ENCODE peak calls at places on chromosomes 11 and 22, in eight cellular contexts. One of them, this sample, is unnamed.

GRCh38 chr22:48251629-48252028 is 1489.2 kb downstream of the TBC1D22A start:
- DNase-seq in suprapubic skin: peak
- DNase-seq in mucosa of gallbladder: no peak
- DNase-seq in T1000: no peak
- DNase-seq in hepatocyte: no peak
- DNase-seq in T-helper 1 cell: no peak
- DNase-seq in T-helper 17 cell: no peak
- DNase-seq in activated B cell treated with CpG ODN at 0.5 μM for 24 hours: no peak
- DNase-seq in this sample: no peak

GRCh38 chr22:23395476-23396361 is 184.4 kb downstream of the IGLL1 start:
- DNase-seq in suprapubic skin: peak
- DNase-seq in mucosa of gallbladder: no peak
- DNase-seq in T1000: no peak
- DNase-seq in hepatocyte: no peak
- DNase-seq in T-helper 1 cell: no peak
- DNase-seq in T-helper 17 cell: no peak
- DNase-seq in activated B cell treated with CpG ODN at 0.5 μM for 24 hours: no peak
- DNase-seq in this sample: no peak

GRCh38 chr11:69296890-69297224 is 2.9 kb downstream of the MYEOV start:
- DNase-seq in suprapubic skin: no peak
- DNase-seq in mucosa of gallbladder: no peak
- DNase-seq in T1000: no peak
- DNase-seq in hepatocyte: no peak
- DNase-seq in T-helper 1 cell: no peak
- DNase-seq in T-helper 17 cell: no peak
- DNase-seq in activated B cell treated with CpG ODN at 0.5 μM for 24 hours: no peak
- DNase-seq in this sample: peak

GRCh38 chr22:30309981-30310672 is 16.6 kb downstream of the TBC1D10A start:
- DNase-seq in suprapubic skin: no peak
- DNase-seq in mucosa of gallbladder: peak
- DNase-seq in T1000: no peak
- DNase-seq in hepatocyte: peak
- DNase-seq in T-helper 1 cell: peak
- DNase-seq in T-helper 17 cell: no peak
- DNase-seq in activated B cell treated with CpG ODN at 0.5 μM for 24 hours: no peak
- DNase-seq in this sample: no peak

GRCh38 chr11:104946907-104947306 is 21.5 kb downstream of the CASP4 start:
- DNase-seq in suprapubic skin: no peak
- DNase-seq in mucosa of gallbladder: peak
- DNase-seq in T1000: no peak
- DNase-seq in hepatocyte: peak
- DNase-seq in T-helper 1 cell: peak
- DNase-seq in T-helper 17 cell: no peak
- DNase-seq in activated B cell treated with CpG ODN at 0.5 μM for 24 hours: no peak
- DNase-seq in this sample: no peak

GRCh38 chr11:126328001-126328390 is 24.1 kb downstream of the DCPS start:
- DNase-seq in suprapubic skin: peak
- DNase-seq in mucosa of gallbladder: no peak
- DNase-seq in T1000: no peak
- DNase-seq in hepatocyte: no peak
- DNase-seq in T-helper 1 cell: no peak
- DNase-seq in T-helper 17 cell: no peak
- DNase-seq in activated B cell treated with CpG ODN at 0.5 μM for 24 hours: no peak
- DNase-seq in this sample: no peak

GRCh38 chr11:86938900-86939880 is 16.0 kb downstream of the FZD4 start:
- DNase-seq in suprapubic skin: no peak
- DNase-seq in mucosa of gallbladder: no peak
- DNase-seq in T1000: no peak
- DNase-seq in hepatocyte: peak
- DNase-seq in T-helper 1 cell: peak
- DNase-seq in T-helper 17 cell: no peak
- DNase-seq in activated B cell treated with CpG ODN at 0.5 μM for 24 hours: no peak
- DNase-seq in this sample: no peak

GRCh38 chr22:48689206-48689605 is 1138.5 kb downstream of the BRD1 start:
- DNase-seq in suprapubic skin: no peak
- DNase-seq in mucosa of gallbladder: no peak
- DNase-seq in T1000: no peak
- DNase-seq in hepatocyte: no peak
- DNase-seq in T-helper 1 cell: no peak
- DNase-seq in T-helper 17 cell: no peak
- DNase-seq in activated B cell treated with CpG ODN at 0.5 μM for 24 hours: no peak
- DNase-seq in this sample: no peak

GRCh38 chr11:83046626-83047172 is 25.0 kb downstream of the RAB30 start:
- DNase-seq in suprapubic skin: no peak
- DNase-seq in mucosa of gallbladder: no peak
- DNase-seq in T1000: no peak
- DNase-seq in hepatocyte: no peak
- DNase-seq in T-helper 1 cell: no peak
- DNase-seq in T-helper 17 cell: no peak
- DNase-seq in activated B cell treated with CpG ODN at 0.5 μM for 24 hours: no peak
- DNase-seq in this sample: no peak

GRCh38 chr11:69470301-69470700 is 11.2 kb upstream of the LINC01488 start:
- DNase-seq in suprapubic skin: no peak
- DNase-seq in mucosa of gallbladder: no peak
- DNase-seq in T1000: no peak
- DNase-seq in hepatocyte: no peak
- DNase-seq in T-helper 1 cell: no peak
- DNase-seq in T-helper 17 cell: no peak
- DNase-seq in activated B cell treated with CpG ODN at 0.5 μM for 24 hours: no peak
- DNase-seq in this sample: no peak

GRCh38 chr22:36853407-36854099 is 7.3 kb upstream of the NCF4 start:
- DNase-seq in suprapubic skin: peak
- DNase-seq in mucosa of gallbladder: peak
- DNase-seq in T1000: no peak
- DNase-seq in hepatocyte: peak
- DNase-seq in T-helper 1 cell: peak
- DNase-seq in T-helper 17 cell: peak
- DNase-seq in activated B cell treated with CpG ODN at 0.5 μM for 24 hours: peak
- DNase-seq in this sample: peak

GRCh38 chr11:80816966-80817365 is 1376.1 kb upstream of the TENM4 start:
- DNase-seq in suprapubic skin: no peak
- DNase-seq in mucosa of gallbladder: no peak
- DNase-seq in T1000: no peak
- DNase-seq in hepatocyte: no peak
- DNase-seq in T-helper 1 cell: no peak
- DNase-seq in T-helper 17 cell: no peak
- DNase-seq in activated B cell treated with CpG ODN at 0.5 μM for 24 hours: no peak
- DNase-seq in this sample: no peak

GRCh38 chr11:63614136-63614664 is at the start of gene PLAAT3:
- DNase-seq in suprapubic skin: peak
- DNase-seq in mucosa of gallbladder: peak
- DNase-seq in T1000: no peak
- DNase-seq in hepatocyte: peak
- DNase-seq in T-helper 1 cell: peak
- DNase-seq in T-helper 17 cell: no peak
- DNase-seq in activated B cell treated with CpG ODN at 0.5 μM for 24 hours: peak
- DNase-seq in this sample: peak

GRCh38 chr11:65558002-65558784 is at the start of gene LTBP3:
- DNase-seq in suprapubic skin: no peak
- DNase-seq in mucosa of gallbladder: peak
- DNase-seq in T1000: peak
- DNase-seq in hepatocyte: peak
- DNase-seq in T-helper 1 cell: no peak
- DNase-seq in T-helper 17 cell: no peak
- DNase-seq in activated B cell treated with CpG ODN at 0.5 μM for 24 hours: peak
- DNase-seq in this sample: peak

GRCh38 chr11:116276051-116277044 is 496.4 kb downstream of the BUD13 start:
- DNase-seq in suprapubic skin: peak
- DNase-seq in mucosa of gallbladder: peak
- DNase-seq in T1000: peak
- DNase-seq in hepatocyte: peak
- DNase-seq in T-helper 1 cell: peak
- DNase-seq in T-helper 17 cell: peak
- DNase-seq in activated B cell treated with CpG ODN at 0.5 μM for 24 hours: peak
- DNase-seq in this sample: peak

GRCh38 chr11:113960702-113961330 is 14.1 kb upstream of the HTR3A start:
- DNase-seq in suprapubic skin: no peak
- DNase-seq in mucosa of gallbladder: no peak
- DNase-seq in T1000: no peak
- DNase-seq in hepatocyte: no peak
- DNase-seq in T-helper 1 cell: no peak
- DNase-seq in T-helper 17 cell: no peak
- DNase-seq in activated B cell treated with CpG ODN at 0.5 μM for 24 hours: no peak
- DNase-seq in this sample: no peak

GRCh38 chr11:75740681-75741080 is 23.0 kb downstream of the MOGAT2 start:
- DNase-seq in suprapubic skin: no peak
- DNase-seq in mucosa of gallbladder: no peak
- DNase-seq in T1000: no peak
- DNase-seq in hepatocyte: no peak
- DNase-seq in T-helper 1 cell: no peak
- DNase-seq in T-helper 17 cell: no peak
- DNase-seq in activated B cell treated with CpG ODN at 0.5 μM for 24 hours: no peak
- DNase-seq in this sample: no peak

GRCh38 chr11:15119826-15120225 is 5.1 kb downstream of the INSC start:
- DNase-seq in suprapubic skin: no peak
- DNase-seq in mucosa of gallbladder: no peak
- DNase-seq in T1000: no peak
- DNase-seq in hepatocyte: no peak
- DNase-seq in T-helper 1 cell: no peak
- DNase-seq in T-helper 17 cell: no peak
- DNase-seq in activated B cell treated with CpG ODN at 0.5 μM for 24 hours: no peak
- DNase-seq in this sample: no peak

GRCh38 chr11:130023204-130023603 is 20.6 kb upstream of the PRDM10 start:
- DNase-seq in suprapubic skin: no peak
- DNase-seq in mucosa of gallbladder: no peak
- DNase-seq in T1000: no peak
- DNase-seq in hepatocyte: no peak
- DNase-seq in T-helper 1 cell: no peak
- DNase-seq in T-helper 17 cell: no peak
- DNase-seq in activated B cell treated with CpG ODN at 0.5 μM for 24 hours: no peak
- DNase-seq in this sample: no peak

GRCh38 chr11:65182258-65183170 is 786 bp downstream of the CAPN1 start:
- DNase-seq in suprapubic skin: peak
- DNase-seq in mucosa of gallbladder: no peak
- DNase-seq in T1000: no peak
- DNase-seq in hepatocyte: peak
- DNase-seq in T-helper 1 cell: no peak
- DNase-seq in T-helper 17 cell: no peak
- DNase-seq in activated B cell treated with CpG ODN at 0.5 μM for 24 hours: no peak
- DNase-seq in this sample: peak

GRCh38 chr22:29011868-29012428 is 49.7 kb downstream of the C22orf31 start:
- DNase-seq in suprapubic skin: no peak
- DNase-seq in mucosa of gallbladder: peak
- DNase-seq in T1000: no peak
- DNase-seq in hepatocyte: no peak
- DNase-seq in T-helper 1 cell: no peak
- DNase-seq in T-helper 17 cell: no peak
- DNase-seq in activated B cell treated with CpG ODN at 0.5 μM for 24 hours: no peak
- DNase-seq in this sample: no peak

GRCh38 chr22:19533049-19533626 is 8.9 kb upstream of the CLDN5 start:
- DNase-seq in suprapubic skin: peak
- DNase-seq in mucosa of gallbladder: no peak
- DNase-seq in T1000: no peak
- DNase-seq in hepatocyte: no peak
- DNase-seq in T-helper 1 cell: no peak
- DNase-seq in T-helper 17 cell: no peak
- DNase-seq in activated B cell treated with CpG ODN at 0.5 μM for 24 hours: no peak
- DNase-seq in this sample: no peak

GRCh38 chr22:21961886-21962654 is 9.4 kb upstream of the PPM1F start:
- DNase-seq in suprapubic skin: no peak
- DNase-seq in mucosa of gallbladder: peak
- DNase-seq in T1000: no peak
- DNase-seq in hepatocyte: no peak
- DNase-seq in T-helper 1 cell: no peak
- DNase-seq in T-helper 17 cell: no peak
- DNase-seq in activated B cell treated with CpG ODN at 0.5 μM for 24 hours: no peak
- DNase-seq in this sample: no peak

GRCh38 chr22:31952459-31952858 is 8.1 kb downstream of the YWHAH start:
- DNase-seq in suprapubic skin: no peak
- DNase-seq in mucosa of gallbladder: no peak
- DNase-seq in T1000: no peak
- DNase-seq in hepatocyte: no peak
- DNase-seq in T-helper 1 cell: no peak
- DNase-seq in T-helper 17 cell: no peak
- DNase-seq in activated B cell treated with CpG ODN at 0.5 μM for 24 hours: no peak
- DNase-seq in this sample: no peak

GRCh38 chr11:60970369-60970774 is 1.1 kb upstream of the CD6 start:
- DNase-seq in suprapubic skin: no peak
- DNase-seq in mucosa of gallbladder: peak
- DNase-seq in T1000: no peak
- DNase-seq in hepatocyte: peak
- DNase-seq in T-helper 1 cell: peak
- DNase-seq in T-helper 17 cell: peak
- DNase-seq in activated B cell treated with CpG ODN at 0.5 μM for 24 hours: peak
- DNase-seq in this sample: peak

GRCh38 chr11:2806351-2807058 is 79.1 kb downstream of the CDKN1C start:
- DNase-seq in suprapubic skin: peak
- DNase-seq in mucosa of gallbladder: no peak
- DNase-seq in T1000: no peak
- DNase-seq in hepatocyte: no peak
- DNase-seq in T-helper 1 cell: no peak
- DNase-seq in T-helper 17 cell: peak
- DNase-seq in activated B cell treated with CpG ODN at 0.5 μM for 24 hours: peak
- DNase-seq in this sample: peak

GRCh38 chr11:44949160-44950035 is 1.3 kb downstream of the TP53I11 start:
- DNase-seq in suprapubic skin: no peak
- DNase-seq in mucosa of gallbladder: no peak
- DNase-seq in T1000: no peak
- DNase-seq in hepatocyte: peak
- DNase-seq in T-helper 1 cell: no peak
- DNase-seq in T-helper 17 cell: no peak
- DNase-seq in activated B cell treated with CpG ODN at 0.5 μM for 24 hours: peak
- DNase-seq in this sample: peak

GRCh38 chr22:45199723-45200122 is 36.0 kb downstream of the NUP50 start:
- DNase-seq in suprapubic skin: no peak
- DNase-seq in mucosa of gallbladder: no peak
- DNase-seq in T1000: no peak
- DNase-seq in hepatocyte: no peak
- DNase-seq in T-helper 1 cell: no peak
- DNase-seq in T-helper 17 cell: no peak
- DNase-seq in activated B cell treated with CpG ODN at 0.5 μM for 24 hours: no peak
- DNase-seq in this sample: no peak

GRCh38 chr11:12180257-12181205 is 70.1 kb downstream of the MICAL2 start:
- DNase-seq in suprapubic skin: no peak
- DNase-seq in mucosa of gallbladder: no peak
- DNase-seq in T1000: no peak
- DNase-seq in hepatocyte: no peak
- DNase-seq in T-helper 1 cell: no peak
- DNase-seq in T-helper 17 cell: no peak
- DNase-seq in activated B cell treated with CpG ODN at 0.5 μM for 24 hours: no peak
- DNase-seq in this sample: no peak

GRCh38 chr22:20196094-20196840 is 45.4 kb upstream of the CCDC188 start:
- DNase-seq in suprapubic skin: no peak
- DNase-seq in mucosa of gallbladder: no peak
- DNase-seq in T1000: no peak
- DNase-seq in hepatocyte: no peak
- DNase-seq in T-helper 1 cell: no peak
- DNase-seq in T-helper 17 cell: no peak
- DNase-seq in activated B cell treated with CpG ODN at 0.5 μM for 24 hours: no peak
- DNase-seq in this sample: peak

GRCh38 chr11:12388939-12389670 is 11.7 kb downstream of the PARVA start:
- DNase-seq in suprapubic skin: no peak
- DNase-seq in mucosa of gallbladder: no peak
- DNase-seq in T1000: no peak
- DNase-seq in hepatocyte: no peak
- DNase-seq in T-helper 1 cell: no peak
- DNase-seq in T-helper 17 cell: no peak
- DNase-seq in activated B cell treated with CpG ODN at 0.5 μM for 24 hours: no peak
- DNase-seq in this sample: no peak

GRCh38 chr22:41845380-41846267 is 12.7 kb downstream of the SREBF2 start:
- DNase-seq in suprapubic skin: no peak
- DNase-seq in mucosa of gallbladder: no peak
- DNase-seq in T1000: no peak
- DNase-seq in hepatocyte: peak
- DNase-seq in T-helper 1 cell: no peak
- DNase-seq in T-helper 17 cell: no peak
- DNase-seq in activated B cell treated with CpG ODN at 0.5 μM for 24 hours: no peak
- DNase-seq in this sample: no peak

GRCh38 chr11:60699282-60699681 is at the start of gene MS4A8:
- DNase-seq in suprapubic skin: no peak
- DNase-seq in mucosa of gallbladder: peak
- DNase-seq in T1000: no peak
- DNase-seq in hepatocyte: no peak
- DNase-seq in T-helper 1 cell: no peak
- DNase-seq in T-helper 17 cell: no peak
- DNase-seq in activated B cell treated with CpG ODN at 0.5 μM for 24 hours: no peak
- DNase-seq in this sample: no peak

GRCh38 chr11:126700773-126701554 is 299.6 kb downstream of the KIRREL3 start:
- DNase-seq in suprapubic skin: no peak
- DNase-seq in mucosa of gallbladder: no peak
- DNase-seq in T1000: no peak
- DNase-seq in hepatocyte: no peak
- DNase-seq in T-helper 1 cell: no peak
- DNase-seq in T-helper 17 cell: no peak
- DNase-seq in activated B cell treated with CpG ODN at 0.5 μM for 24 hours: no peak
- DNase-seq in this sample: no peak

This sample was measured in upper lobe of left lung.